ENCODE peak calls at places on chromosome 16, in seven cellular contexts. F is tibial nerve; X is WERI-Rb-1; K is CD8-positive, alpha-beta T cell; M is fibroblast of lung; U is prostate gland; L is cardiac muscle cell. E is an unnamed sample.

GRCh38 chr16:11181242-11181888 is 74.6 kb downstream of the SOCS1 start:
- DNase-seq in L (no peak), X (no peak), F (no peak), M (no peak), K (no peak), U (peak; percentile 46), E (no peak)

GRCh38 chr16:19184823-19185509 is 16.9 kb downstream of the SYT17 start:
- DNase-seq in F (no peak), M (peak; percentile 26), U (no peak), K (no peak), L (no peak), X (no peak), E (no peak)

GRCh38 chr16:68003031-68003430 is 3.7 kb upstream of the DPEP2 start:
- DNase-seq in K (no peak), L (no peak), F (no peak), X (no peak), U (no peak), M (no peak), E (no peak)

GRCh38 chr16:15833551-15833950 is 23.3 kb downstream of the MYH11 start:
- DNase-seq in L (no peak), X (no peak), K (no peak), F (no peak), M (no peak), U (no peak), E (no peak)

GRCh38 chr16:81601008-81601428 is 156.4 kb downstream of the CMIP start:
- DNase-seq in K (no peak), L (no peak), X (no peak), M (peak; percentile 72), F (no peak), U (peak; percentile 81), E (no peak)

GRCh38 chr16:23333034-23333579 is 31.0 kb downstream of the SCNN1B start:
- DNase-seq in M (no peak), X (no peak), L (no peak), K (no peak), U (no peak), F (no peak), E (no peak)

GRCh38 chr16:49603956-49604355 is 230.4 kb downstream of the C16orf78 start:
- DNase-seq in U (no peak), X (no peak), M (no peak), K (no peak), L (no peak), F (no peak), E (peak; percentile 66)

GRCh38 chr16:28511031-28511430 is 4.4 kb upstream of the IL27 start:
- DNase-seq in M (no peak), K (no peak), U (no peak), X (no peak), F (no peak), L (no peak), E (no peak)

GRCh38 chr16:60748366-60748765 is 1287.9 kb downstream of the CDH8 start:
- DNase-seq in L (no peak), K (no peak), U (no peak), F (no peak), M (peak; percentile 24), X (no peak), E (no peak)

GRCh38 chr16:15507299-15507958 is 73.0 kb downstream of the BMERB1 start:
- DNase-seq in U (no peak), L (no peak), F (no peak), M (peak; percentile 65), X (no peak), K (no peak), E (no peak)

GRCh38 chr16:54418903-54419302 is 132.3 kb upstream of the IRX3 start:
- DNase-seq in U (no peak), X (no peak), M (no peak), F (no peak), K (no peak), L (no peak), E (no peak)

GRCh38 chr16:76207270-76207669 is 69.9 kb upstream of the CNTNAP4 start:
- DNase-seq in L (no peak), X (no peak), M (no peak), F (no peak), K (no peak), U (no peak), E (no peak)

GRCh38 chr16:86068722-86069121 is 169.8 kb downstream of the IRF8 start:
- DNase-seq in K (no peak), M (no peak), X (no peak), L (no peak), U (no peak), F (no peak), E (no peak)

GRCh38 chr16:17773698-17774101 is 302.9 kb upstream of the XYLT1 start:
- DNase-seq in M (peak; percentile 53), K (no peak), L (no peak), F (no peak), U (peak; percentile 61), X (no peak), E (no peak)

GRCh38 chr16:15650019-15650697 is at the start of gene NDE1:
- DNase-seq in U (peak; percentile 95), L (peak; percentile 97), X (peak; percentile 92), K (peak; percentile 84), F (peak; percentile 87), M (peak; percentile 85), E (peak; percentile 94)

GRCh38 chr16:3304370-3304769 is 860 bp downstream of the TIGD7 start:
- DNase-seq in M (no peak), F (no peak), L (no peak), K (no peak), U (no peak), X (no peak), E (no peak)

GRCh38 chr16:14476183-14476582 is 153.9 kb downstream of the PARN start:
- DNase-seq in M (no peak), U (no peak), L (no peak), F (no peak), K (no peak), X (no peak), E (no peak)

GRCh38 chr16:85428899-85429775 is 184.0 kb upstream of the GSE1 start:
- DNase-seq in X (no peak), M (no peak), U (no peak), F (no peak), L (no peak), K (no peak), E (no peak)

GRCh38 chr16:49620158-49620867 is 235.6 kb downstream of the ZNF423 start:
- DNase-seq in K (no peak), L (peak; percentile 77), M (peak; percentile 76), X (no peak), U (no peak), F (peak; percentile 56), E (peak; percentile 96)

GRCh38 chr16:77782694-77783093 is 5.7 kb upstream of the VAT1L start:
- DNase-seq in X (peak; percentile 29), L (no peak), U (no peak), M (no peak), K (no peak), F (no peak), E (no peak)

GRCh38 chr16:57994778-57995177 is 5.7 kb downstream of the ZNF319 start:
- DNase-seq in X (peak; percentile 77), F (no peak), M (no peak), U (no peak), K (no peak), L (peak; percentile 56), E (no peak)

DNA sequence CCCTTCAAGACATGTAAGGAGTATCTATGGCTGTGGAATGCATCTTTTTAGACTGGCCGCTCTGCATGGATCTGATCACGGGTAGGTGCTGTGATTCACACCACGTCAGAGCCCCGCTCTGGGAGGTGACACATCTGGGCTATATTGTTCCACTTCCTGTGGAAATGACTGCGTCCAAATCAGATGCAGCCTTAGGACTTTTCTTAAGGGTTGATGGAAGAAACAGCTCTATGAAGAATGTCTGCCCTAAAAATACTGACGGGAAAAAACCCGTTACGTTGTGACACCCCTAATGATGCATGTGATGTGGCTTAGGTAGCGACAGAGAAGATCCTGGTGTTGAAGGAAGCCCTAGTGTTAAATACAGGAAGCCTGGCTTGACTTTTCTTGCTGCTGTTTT is 12.2 kb downstream of the BANP start:
- DNase-seq in L (no peak), F (no peak), X (no peak), K (peak; percentile 43), U (no peak), M (peak; percentile 94), E (no peak)
- H3K4me3 ChIP-seq in L (no peak overlapping the region), F (no peak overlapping the region), X (no peak overlapping the region), K (no peak overlapping the region), U (no peak overlapping the region), M (no peak overlapping the region), E (no peak overlapping the region)

GRCh38 chr16:56947604-56947995 is 14.2 kb upstream of the CETP start:
- DNase-seq in K (no peak), L (no peak), X (no peak), M (no peak), F (no peak), U (no peak), E (no peak)

GRCh38 chr16:56943761-56944375 is 11.9 kb downstream of the HERPUD1 start:
- DNase-seq in U (no peak), L (no peak), M (no peak), F (no peak), K (no peak), X (no peak), E (no peak)

GRCh38 chr16:56946767-56947603 is 14.8 kb upstream of the CETP start:
- DNase-seq in K (no peak), U (no peak), L (no peak), F (no peak), M (no peak), X (no peak), E (no peak)

GRCh38 chr16:56945847-56946527 is 14.0 kb downstream of the HERPUD1 start:
- DNase-seq in M (no peak), F (no peak), L (no peak), K (no peak), U (no peak), X (no peak), E (no peak)

GRCh38 chr16:56944954-56945839 is 13.3 kb downstream of the HERPUD1 start:
- DNase-seq in U (no peak), L (no peak), X (no peak), M (peak; percentile 36), K (no peak), F (no peak), E (no peak)
- H3K27ac ChIP-seq in U (peak overlapping the region; percentile 42), L (peak overlapping the region; percentile 38), X (no peak overlapping the region), M (no peak overlapping the region), K (no peak overlapping the region), F (no peak overlapping the region), E (peak overlapping the region; percentile 60)

DNA sequence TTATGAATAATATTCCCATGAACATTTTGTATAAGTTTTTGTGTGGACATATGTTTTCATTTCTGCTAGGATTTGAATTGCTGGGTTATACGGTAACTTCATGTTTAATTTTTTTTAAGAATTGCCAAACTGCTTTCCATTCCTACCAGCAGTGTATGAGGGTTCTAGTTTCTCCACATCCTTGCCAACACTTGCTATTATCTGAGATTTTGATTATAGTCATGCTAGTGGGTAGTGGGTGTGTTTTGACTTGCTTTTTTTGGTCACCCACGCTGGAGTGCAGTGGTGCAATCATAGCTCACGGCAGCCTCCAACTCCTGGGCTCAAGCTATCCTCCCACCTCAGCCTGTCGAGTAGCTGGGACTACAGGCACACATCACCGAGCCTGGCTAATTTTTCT is 3.0 kb upstream of the EEF2K start:
- DNase-seq in L (no peak), X (no peak), F (no peak), M (no peak), K (no peak), U (no peak), E (no peak)
- H3K4me3 ChIP-seq in L (no peak overlapping the region), X (no peak overlapping the region), F (no peak overlapping the region), M (no peak overlapping the region), K (no peak overlapping the region), U (no peak overlapping the region), E (no peak overlapping the region)

DNA sequence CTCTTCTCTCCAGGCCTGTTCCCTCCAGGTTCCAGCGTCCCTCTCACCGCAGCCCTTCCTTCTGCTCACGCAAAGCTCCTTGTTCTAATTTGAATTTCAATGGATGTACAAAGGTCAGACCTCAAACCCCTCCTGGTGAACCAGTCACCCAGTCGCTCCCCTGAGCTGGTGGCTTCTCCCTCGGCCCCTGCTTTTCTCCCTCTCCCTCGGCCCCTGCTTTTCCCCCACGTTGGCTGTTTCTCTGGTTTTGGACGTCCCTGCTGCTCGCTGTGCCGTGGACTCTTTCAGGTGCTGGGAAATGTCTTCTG is 8.6 kb upstream of the MSLN start:
- DNase-seq in K (no peak), L (no peak), F (no peak), M (no peak), U (no peak), X (no peak), E (no peak)
- H3K27ac ChIP-seq in K (no peak overlapping the region), L (no peak overlapping the region), F (no peak overlapping the region), M (no peak overlapping the region), U (no peak overlapping the region), X (peak overlapping the region; percentile 83), E (no peak overlapping the region)